ENCODE peak calls at places on chromosomes 12 and 14, in seven cellular contexts. M, Y, W, N, G, E and X are unnamed samples.

GRCh38 chr12:123351349-123351748 is 13.3 kb downstream of the SBNO1 start:
- DNase-seq in N (no peak), E (no peak), W (no peak), M (no peak), G (no peak), Y (no peak), X (no peak)

GRCh38 chr12:48780381-48781025 is 8.4 kb downstream of the ADCY6 start:
- DNase-seq in G (no peak), Y (no peak), M (peak; percentile 67), N (no peak), W (no peak), E (no peak), X (no peak)

GRCh38 chr12:98483621-98484455 is 31.6 kb upstream of the TMPO start:
- DNase-seq in G (no peak), W (no peak), N (no peak), M (no peak), E (no peak), Y (no peak), X (no peak)

GRCh38 chr14:102723650-102724049 is 53.6 kb upstream of the TRAF3 start:
- DNase-seq in E (peak; percentile 8), M (no peak), W (no peak), N (peak; percentile 37), Y (no peak), G (no peak), X (no peak)

GRCh38 chr12:127284870-127285431 is 982.0 kb upstream of the TMEM132C start:
- DNase-seq in E (peak; percentile 99), Y (peak; percentile 98), M (no peak), G (no peak), W (no peak), N (no peak), X (no peak)

GRCh38 chr14:22602011-22602410 is 3.9 kb downstream of the ABHD4 start:
- DNase-seq in E (no peak), W (no peak), M (no peak), G (no peak), Y (no peak), N (no peak), X (no peak)

GRCh38 chr12:26031814-26032213 is 73.3 kb downstream of the RASSF8 start:
- DNase-seq in G (no peak), Y (no peak), N (no peak), W (no peak), E (no peak), M (no peak), X (no peak)

GRCh38 chr12:14135996-14136395 is 154.6 kb upstream of the GRIN2B start:
- DNase-seq in W (no peak), M (no peak), Y (no peak), G (no peak), N (no peak), E (no peak), X (no peak)

GRCh38 chr12:49970658-49971057 is 2.1 kb upstream of the AQP6 start:
- DNase-seq in M (no peak), Y (no peak), W (no peak), E (no peak), N (no peak), G (no peak), X (no peak)

GRCh38 chr12:110826592-110827200 is 20.1 kb upstream of the CCDC63 start:
- DNase-seq in M (peak; percentile 92), G (peak; percentile 80), Y (peak; percentile 95), E (peak; percentile 80), W (peak; percentile 87), N (peak; percentile 84), X (peak; percentile 86)

GRCh38 chr14:75274899-75275569 is 3.6 kb upstream of the FOS start:
- DNase-seq in M (peak; percentile 63), N (peak; percentile 60), W (no peak), G (no peak), E (no peak), Y (no peak), X (peak; percentile 97)

GRCh38 chr12:47717443-47718193 is 7.7 kb downstream of the ENDOU start:
- DNase-seq in W (peak; percentile 28), N (peak; percentile 90), Y (peak; percentile 94), G (peak; percentile 77), M (peak; percentile 82), E (peak; percentile 88), X (peak; percentile 66)

GRCh38 chr12:14410841-14411569 is 45.5 kb downstream of the ATF7IP start:
- DNase-seq in M (no peak), Y (no peak), E (peak; percentile 15), N (no peak), W (no peak), G (no peak), X (no peak)

GRCh38 chr14:93974833-93975232 is 1.5 kb downstream of the ASB2 start:
- DNase-seq in Y (no peak), G (no peak), W (no peak), N (no peak), M (no peak), E (no peak), X (peak; percentile 73)

GRCh38 chr12:27645671-27646070 is 50.6 kb upstream of the REP15 start:
- DNase-seq in Y (no peak), M (no peak), W (no peak), E (no peak), G (no peak), N (no peak), X (no peak)

GRCh38 chr12:106794369-106794768 is 19.9 kb downstream of the RIC8B start:
- DNase-seq in Y (no peak), G (no peak), M (no peak), E (no peak), N (no peak), W (no peak), X (no peak)

GRCh38 chr14:68553326-68553725 is 239.5 kb downstream of the ZFP36L1 start:
- DNase-seq in N (no peak), W (no peak), M (no peak), Y (no peak), E (no peak), G (no peak), X (no peak)

GRCh38 chr12:86234309-86234708 is 21.9 kb downstream of the MGAT4C start:
- DNase-seq in N (no peak), Y (no peak), M (no peak), W (no peak), G (no peak), E (no peak), X (no peak)

GRCh38 chr12:105480162-105480561 is 149.7 kb downstream of the C12orf75 start:
- DNase-seq in M (no peak), W (no peak), Y (peak; percentile 6), E (peak; percentile 23), G (no peak), N (no peak), X (no peak)

GRCh38 chr14:74618078-74618952 is 6.3 kb upstream of the LTBP2 start:
- DNase-seq in W (no peak), E (peak; percentile 84), G (no peak), Y (peak; percentile 82), N (no peak), M (peak; percentile 61), X (peak; percentile 88)

GRCh38 chr14:24243336-24243836 is 963 bp upstream of the TINF2 start:
- DNase-seq in M (no peak), W (no peak), G (no peak), E (no peak), N (no peak), Y (no peak), X (peak; percentile 66)

GRCh38 chr12:106160915-106161314 is 22.2 kb upstream of the NUAK1 start:
- DNase-seq in E (no peak), Y (no peak), W (no peak), N (no peak), M (no peak), G (no peak), X (no peak)

GRCh38 chr12:77842430-77842829 is 11.7 kb downstream of the NAV3 start:
- DNase-seq in N (no peak), G (no peak), E (no peak), M (no peak), W (no peak), Y (peak; percentile 35), X (no peak)

GRCh38 chr12:3526776-3527175 is 35.8 kb downstream of the PRMT8 start:
- DNase-seq in G (no peak), N (no peak), Y (no peak), W (no peak), E (no peak), M (no peak), X (no peak)

GRCh38 chr12:61993734-61994345 is 266.4 kb upstream of the USP15 start:
- DNase-seq in M (no peak), N (no peak), G (no peak), W (no peak), Y (peak; percentile 27), E (peak; percentile 16), X (no peak)

GRCh38 chr14:23285530-23286019 is 357 bp downstream of the HOMEZ start:
- DNase-seq in M (peak; percentile 46), Y (peak; percentile 32), W (peak; percentile 15), N (no peak), E (no peak), G (no peak), X (no peak)

GRCh38 chr12:105084251-105085250 is at the start of gene ALDH1L2:
- DNase-seq in W (peak; percentile 47), Y (peak; percentile 97), G (peak; percentile 53), E (peak; percentile 95), M (peak; percentile 88), N (peak; percentile 65), X (peak; percentile 64)

GRCh38 chr12:26845984-26846383 is 13.0 kb upstream of the ITPR2 start:
- DNase-seq in G (no peak), W (no peak), Y (peak; percentile 53), E (peak; percentile 84), M (no peak), N (no peak), X (no peak)